ENCODE peak calls at places on chromosomes 7 and 10, in nine cellular contexts. K, C, U, T, S, F, A, M and Z are unnamed samples.
A peak's percentile ranks its signal among the peaks of the same experiment; 100 is the strongest.

GRCh38 chr10:85558533-85558932 is 808.1 kb downstream of the GRID1 start:
- DNase-seq in C (no peak), U (peak; percentile 67), S (no peak), M (no peak), A (no peak), F (peak; percentile 14), K (no peak), T (no peak), Z (no peak)

GRCh38 chr10:59463909-59464308 is 101.6 kb upstream of the FAM13C start:
- DNase-seq in A (no peak), S (no peak), T (no peak), C (no peak), M (no peak), U (peak; percentile 17), F (no peak), K (no peak), Z (no peak)

GRCh38 chr7:6057316-6058128 is 26.3 kb downstream of the ANKRD61 start:
- DNase-seq in A (no peak), U (no peak), S (no peak), C (no peak), M (no peak), T (no peak), F (no peak), K (no peak), Z (no peak)

GRCh38 chr10:33136271-33136670 is 178.2 kb upstream of the ITGB1 start:
- DNase-seq in M (no peak), K (no peak), T (no peak), C (no peak), S (no peak), U (no peak), F (no peak), A (no peak), Z (no peak)

GRCh38 chr10:93875032-93875358 is 18.8 kb upstream of the SLC35G1 start:
- DNase-seq in T (no peak), K (no peak), A (no peak), F (no peak), M (no peak), C (no peak), U (no peak), S (no peak), Z (no peak)

GRCh38 chr10:86846088-86846487 is 89.7 kb downstream of the BMPR1A start:
- DNase-seq in F (no peak), T (no peak), M (no peak), U (no peak), C (no peak), K (no peak), A (no peak), S (no peak), Z (no peak)

GRCh38 chr10:127990846-127991542 is 84.1 kb downstream of the PTPRE start:
- DNase-seq in U (no peak), S (no peak), T (no peak), M (no peak), F (peak; percentile 96), A (peak; percentile 71), C (no peak), K (no peak), Z (no peak)

GRCh38 chr7:41834805-41835694 is 132.2 kb upstream of the INHBA start:
- DNase-seq in F (no peak), K (no peak), U (peak; percentile 62), C (peak; percentile 49), A (no peak), M (no peak), S (no peak), T (no peak), Z (no peak)

GRCh38 chr10:98030093-98030821 is at the start of gene CRTAC1:
- DNase-seq in U (peak; percentile 90), K (peak; percentile 29), F (peak; percentile 60), S (no peak), A (no peak), T (no peak), M (peak; percentile 50), C (peak; percentile 61), Z (no peak)

GRCh38 chr10:114551310-114551972 is 106.6 kb downstream of the ABLIM1 start:
- DNase-seq in A (no peak), F (peak; percentile 75), S (no peak), U (no peak), K (peak; percentile 91), T (no peak), M (no peak), C (peak; percentile 53), Z (no peak)

GRCh38 chr10:75408512-75408881 is 6.9 kb upstream of the ZNF503 start:
- DNase-seq in K (peak; percentile 30), S (no peak), T (no peak), U (no peak), M (no peak), F (no peak), C (no peak), A (no peak), Z (no peak)

GRCh38 chr10:48439581-48440041 is 133.1 kb downstream of the MAPK8 start:
- DNase-seq in F (no peak), U (no peak), A (no peak), S (no peak), T (no peak), M (no peak), K (peak; percentile 69), C (no peak), Z (no peak)

GRCh38 chr7:51732066-51732465 is 415.5 kb upstream of the COBL start:
- DNase-seq in S (no peak), F (no peak), U (no peak), T (no peak), C (no peak), M (no peak), A (no peak), K (no peak), Z (no peak)

GRCh38 chr10:109450702-109451101 is 472.6 kb downstream of the XPNPEP1 start:
- DNase-seq in C (no peak), F (no peak), K (no peak), A (no peak), T (no peak), U (no peak), S (no peak), M (no peak), Z (no peak)

GRCh38 chr10:114297136-114297705 is 58.2 kb downstream of the VWA2 start:
- DNase-seq in C (no peak), T (no peak), A (no peak), F (no peak), S (no peak), M (no peak), K (no peak), U (no peak), Z (no peak)

GRCh38 chr10:92573091-92573797 is 649 bp downstream of the IDE start:
- DNase-seq in A (peak; percentile 61), T (no peak), S (peak; percentile 43), M (peak; percentile 39), K (peak; percentile 30), C (peak; percentile 60), F (peak; percentile 62), U (peak; percentile 38), Z (no peak)

GRCh38 chr7:100951888-100952560 is 2.7 kb downstream of the MUC3A start:
- DNase-seq in M (no peak), S (no peak), C (no peak), A (peak; percentile 56), F (no peak), U (no peak), T (no peak), K (no peak), Z (no peak)

GRCh38 chr10:84095821-84096497 is 43.4 kb upstream of the GHITM start:
- DNase-seq in C (no peak), U (peak; percentile 29), S (no peak), F (peak; percentile 83), T (no peak), A (no peak), K (no peak), M (no peak), Z (no peak)

GRCh38 chr10:103969436-103969835 is 2.5 kb downstream of the SLK start:
- DNase-seq in M (no peak), A (no peak), C (no peak), U (no peak), K (no peak), T (no peak), F (peak; percentile 9), S (no peak), Z (no peak)

GRCh38 chr10:122232781-122233180 is 38.3 kb upstream of the BTBD16 start:
- DNase-seq in U (no peak), M (no peak), T (no peak), K (no peak), S (no peak), C (no peak), F (no peak), A (no peak), Z (no peak)

GRCh38 chr10:104664205-104664604 is 23.1 kb downstream of the SORCS3 start:
- DNase-seq in C (no peak), U (no peak), F (no peak), S (no peak), K (no peak), A (no peak), M (no peak), T (no peak), Z (no peak)

GRCh38 chr10:72690071-72690755 is 1.7 kb upstream of the MCU start:
- DNase-seq in K (no peak), F (no peak), A (no peak), S (no peak), U (no peak), C (no peak), T (no peak), M (no peak), Z (no peak)

GRCh38 chr7:154928136-154929005 is 74.6 kb downstream of the PAXIP1 start:
- DNase-seq in S (peak; percentile 81), U (peak; percentile 74), F (peak; percentile 93), M (peak; percentile 13), C (no peak), T (peak; percentile 44), A (peak; percentile 73), K (peak; percentile 64), Z (no peak)

GRCh38 chr7:140645166-140645565 is 4.6 kb upstream of the DENND2A start:
- DNase-seq in K (no peak), S (no peak), U (no peak), M (no peak), A (peak; percentile 57), C (no peak), F (no peak), T (no peak), Z (peak; percentile 28)

GRCh38 chr7:75971961-75972763 is 22.2 kb downstream of the TMEM120A start:
- DNase-seq in T (no peak), K (no peak), U (no peak), S (no peak), C (peak; percentile 65), M (no peak), A (no peak), F (no peak), Z (no peak)

GRCh38 chr10:124240721-124241350 is 147.4 kb upstream of the CHST15 start:
- DNase-seq in K (no peak), M (no peak), U (no peak), T (peak; percentile 12), C (no peak), F (peak; percentile 64), S (no peak), A (no peak), Z (no peak)

GRCh38 chr7:73896454-73896853 is 35.5 kb downstream of the TMEM270 start:
- DNase-seq in C (no peak), A (no peak), M (no peak), K (no peak), F (no peak), T (no peak), S (no peak), U (no peak), Z (no peak)

GRCh38 chr7:57417736-57418135 is 32.2 kb upstream of the ZNF716 start:
- DNase-seq in T (no peak), U (no peak), M (no peak), K (no peak), F (no peak), S (no peak), A (no peak), C (no peak), Z (peak; percentile 70)

GRCh38 chr7:115299379-115300038 is 377.6 kb downstream of the MDFIC start:
- DNase-seq in M (no peak), T (no peak), S (no peak), K (no peak), A (no peak), F (no peak), C (no peak), U (no peak), Z (no peak)

GRCh38 chr10:72353028-72353962 is 1.4 kb downstream of the DNAJB12 start:
- DNase-seq in C (no peak), K (peak; percentile 39), T (no peak), M (no peak), F (no peak), U (peak; percentile 67), S (no peak), A (no peak), Z (no peak)

GRCh38 chr7:17367502-17367901 is 69.0 kb downstream of the AHR start:
- DNase-seq in T (no peak), K (no peak), S (no peak), A (no peak), U (no peak), M (no peak), C (no peak), F (no peak), Z (no peak)